ENCODE peak calls at places on chromosomes 16 and 17, in seven cellular contexts. F is breast epithelium, C is H1, X is sigmoid colon, U is dorsolateral prefrontal cortex, M is body of pancreas, O is tibial nerve. P is an unnamed sample.

GRCh38 chr16:55418586-55418985 is 60.4 kb upstream of the MMP2 start:
- DNase-seq in X (no peak), O (no peak), M (no peak), C (no peak), F (no peak), U (no peak), P (no peak)

GRCh38 chr17:71412803-71413202 is 708.0 kb upstream of the SOX9 start:
- DNase-seq in F (no peak), U (no peak), M (no peak), C (no peak), X (no peak), O (no peak), P (no peak)

GRCh38 chr16:48831081-48831722 is 221.2 kb upstream of the N4BP1 start:
- DNase-seq in C (peak; percentile 72), M (no peak), F (no peak), U (no peak), X (no peak), O (no peak), P (no peak)

GRCh38 chr16:50257876-50258275 is 8.5 kb upstream of the ADCY7 start:
- DNase-seq in C (no peak), U (peak; percentile 10), O (no peak), M (no peak), F (no peak), X (no peak), P (peak; percentile 44)

GRCh38 chr16:77117687-77118086 is 73.3 kb upstream of the MON1B start:
- DNase-seq in X (no peak), O (no peak), U (no peak), M (no peak), F (no peak), C (no peak), P (no peak)

GRCh38 chr16:12081048-12081404 is 104.5 kb downstream of the SNX29 start:
- DNase-seq in O (no peak), M (no peak), F (peak; percentile 3), C (no peak), U (no peak), X (peak; percentile 52), P (no peak)

GRCh38 chr16:74462361-74462760 is 41.1 kb upstream of the CLEC18B start:
- DNase-seq in C (no peak), X (no peak), F (no peak), M (no peak), U (no peak), O (no peak), P (no peak)

GRCh38 chr16:3142327-3142726 is 7.5 kb downstream of the ZNF213 start:
- DNase-seq in X (no peak), F (no peak), U (no peak), M (no peak), C (no peak), O (no peak), P (no peak)

GRCh38 chr17:62739666-62740065 is 68.4 kb downstream of the MARCHF10 start:
- DNase-seq in O (no peak), U (no peak), M (no peak), F (no peak), X (no peak), C (no peak), P (no peak)

GRCh38 chr17:43784628-43785101 is 4.4 kb downstream of the CFAP97D1 start:
- DNase-seq in O (no peak), F (no peak), U (no peak), M (no peak), X (no peak), C (no peak), P (no peak)

GRCh38 chr17:58233547-58233946 is 4.8 kb upstream of the LPO start:
- DNase-seq in C (no peak), F (no peak), X (no peak), U (no peak), M (no peak), O (no peak), P (no peak)

GRCh38 chr16:85524630-85525463 is 88.3 kb upstream of the GSE1 start:
- DNase-seq in U (no peak), F (peak; percentile 70), C (no peak), O (peak; percentile 22), X (peak; percentile 81), M (peak; percentile 51), P (peak; percentile 78)

GRCh38 chr16:87958632-87959031 is 7.4 kb downstream of the BANP start:
- DNase-seq in F (no peak), U (no peak), O (no peak), M (no peak), X (no peak), C (no peak), P (no peak)

GRCh38 chr16:72932050-72932449 is 115.9 kb downstream of the ZFHX3 start:
- DNase-seq in F (no peak), U (no peak), X (peak; percentile 26), C (no peak), M (no peak), O (no peak), P (no peak)

GRCh38 chr16:64130140-64130539 is 991.7 kb downstream of the CDH11 start:
- DNase-seq in C (no peak), M (no peak), X (no peak), U (no peak), O (no peak), F (no peak), P (no peak)

GRCh38 chr16:67245189-67245585 is 2.1 kb downstream of the FHOD1 start:
- DNase-seq in F (no peak), U (no peak), O (no peak), C (no peak), M (no peak), X (peak; percentile 56), P (no peak)

GRCh38 chr16:67242138-67242730 is 5.0 kb downstream of the FHOD1 start:
- DNase-seq in M (no peak), U (no peak), F (no peak), C (no peak), X (no peak), O (no peak), P (no peak)

GRCh38 chr16:67244387-67245188 is 2.7 kb downstream of the FHOD1 start:
- DNase-seq in F (peak; percentile 64), C (no peak), X (peak; percentile 83), M (peak; percentile 53), O (peak; percentile 47), U (no peak), P (peak; percentile 84)

GRCh38 chr16:67245674-67246080 is 1.6 kb downstream of the FHOD1 start:
- DNase-seq in M (no peak), F (no peak), X (no peak), O (no peak), C (no peak), U (no peak), P (no peak)

GRCh38 chr16:67243481-67243880 is 3.8 kb downstream of the FHOD1 start:
- DNase-seq in C (no peak), F (no peak), U (no peak), M (no peak), X (no peak), O (no peak), P (no peak)
- H3K4me3 ChIP-seq in C (no peak overlapping the region), F (no peak overlapping the region), U (no peak overlapping the region), M (no peak overlapping the region), X (no peak overlapping the region), O (no peak overlapping the region), P (no peak overlapping the region)

DNA sequence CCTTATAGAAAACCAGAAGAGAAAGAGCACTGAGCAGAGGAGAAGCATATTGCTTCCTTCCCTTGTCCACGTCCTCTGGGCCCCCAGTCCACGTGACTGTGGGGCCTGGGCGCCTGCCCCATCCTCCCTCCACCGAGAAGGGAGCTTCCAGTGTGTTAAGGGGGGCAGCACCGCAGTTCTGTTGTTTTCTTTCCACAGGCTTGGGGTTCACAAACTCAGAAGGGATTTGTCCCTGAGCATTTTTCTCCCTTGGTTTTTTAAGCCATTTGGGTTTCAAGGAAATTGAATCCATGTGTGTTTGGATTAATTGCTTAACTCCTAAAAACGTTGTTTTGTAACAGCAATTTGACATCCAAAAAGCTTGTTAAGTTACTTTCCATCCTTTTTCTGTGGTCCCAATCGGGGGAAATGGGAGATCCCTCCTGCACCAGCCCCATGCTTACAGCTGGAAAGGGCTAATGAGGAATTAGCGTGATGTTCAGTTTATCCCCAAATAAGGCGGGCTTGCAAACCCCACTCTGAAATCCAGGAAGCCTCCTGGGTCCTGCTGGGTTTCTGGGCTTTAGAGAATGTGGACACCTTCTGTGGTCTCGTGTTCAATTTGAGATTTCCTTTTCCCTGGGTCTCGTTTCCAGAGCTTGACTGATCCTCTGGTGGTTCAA is 347.4 kb upstream of the TNRC6C start:
- DNase-seq in O (no peak), C (no peak), F (no peak), X (peak; percentile 57), U (peak; percentile 8), M (no peak), P (no peak)
- H3K27ac ChIP-seq in O (no peak overlapping the region), C (no peak overlapping the region), F (peak overlapping the region; percentile 87), X (peak overlapping the region; percentile 77), U (no peak overlapping the region), M (no peak overlapping the region), P (no peak overlapping the region)

DNA sequence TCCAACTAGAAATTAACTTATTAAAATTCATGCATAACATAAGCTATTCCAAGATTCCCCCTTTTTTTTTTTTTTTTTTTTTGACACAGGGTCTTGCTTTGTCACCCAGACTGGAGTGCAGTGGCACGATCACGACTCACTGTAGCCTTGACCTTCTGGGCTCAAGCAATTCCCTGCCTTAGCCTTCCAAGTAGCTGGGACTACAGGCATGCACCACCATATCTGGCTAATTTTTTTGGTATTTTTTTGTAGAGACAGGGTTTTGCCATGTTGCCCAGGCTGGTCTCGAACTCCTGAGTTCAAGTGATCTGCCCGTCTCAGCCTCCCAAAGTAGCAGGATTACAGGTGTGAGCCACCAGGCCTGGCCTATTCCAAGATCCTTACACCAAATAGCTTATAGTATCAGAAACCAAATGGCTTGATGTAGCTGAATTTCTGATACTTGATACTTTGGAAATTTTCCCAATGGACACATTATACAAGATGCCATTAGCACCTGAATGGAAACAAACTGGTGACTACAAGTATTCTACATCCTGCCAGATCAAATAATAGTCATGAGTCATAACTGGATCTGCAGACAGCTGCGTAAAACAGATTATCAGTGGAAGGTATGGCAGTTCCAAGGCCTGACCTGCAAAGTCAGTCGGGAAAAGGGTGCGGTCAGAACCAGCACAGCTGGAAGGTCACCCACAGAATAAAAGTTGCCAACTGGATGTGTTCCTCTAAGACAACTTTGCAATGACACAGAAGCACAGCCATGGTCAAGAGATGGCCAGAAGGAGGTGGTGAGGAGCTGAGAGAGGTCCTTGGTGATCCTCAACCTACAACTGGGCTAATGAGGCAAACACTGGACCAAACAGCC is 14.5 kb downstream of the TUBG1 start:
- DNase-seq in F (no peak), U (no peak), X (no peak), C (no peak), M (peak; percentile 92), O (no peak), P (no peak)
- TF ChIP-seq CTCF in F (no peak), U (no peak), X (no peak), C (no peak), M (peak; percentile 33), O (no peak), P (no peak)

GRCh38 chr17:38450699-38451029 is 22.4 kb downstream of the ARHGAP23 start:
- DNase-seq in C (no peak), X (no peak), M (no peak), U (no peak), F (no peak), O (no peak), P (no peak)

GRCh38 chr17:38451840-38452529 is 23.7 kb downstream of the ARHGAP23 start:
- DNase-seq in O (no peak), F (no peak), X (no peak), U (no peak), C (no peak), M (no peak), P (no peak)

GRCh38 chr17:38452719-38453118 is 24.5 kb downstream of the ARHGAP23 start:
- DNase-seq in X (no peak), F (no peak), U (no peak), M (no peak), C (no peak), O (no peak), P (no peak)

GRCh38 chr17:38449364-38449763 is 21.1 kb downstream of the ARHGAP23 start:
- DNase-seq in F (no peak), M (no peak), C (no peak), U (no peak), O (no peak), X (no peak), P (no peak)

GRCh38 chr17:38451030-38451839 is 23.0 kb downstream of the ARHGAP23 start:
- DNase-seq in O (no peak), M (no peak), U (no peak), X (no peak), F (no peak), C (peak; percentile 84), P (no peak)
- H3K4me3 ChIP-seq in O (no peak overlapping the region), M (no peak overlapping the region), U (no peak overlapping the region), X (no peak overlapping the region), F (no peak overlapping the region), C (peak overlapping the region; percentile 23), P (no peak overlapping the region)